ENCODE peak calls at places on chromosomes 1 and 21, in four cellular contexts. W is Peyer's patch; F is CD8-positive, alpha-beta memory T cell; I is CD8-positive, alpha-beta T cell. C is an unnamed sample. For H3K4me1, the result is how much of the 10 kb centered on the place peaks cover.

GRCh38 chr1:199029401-199029800 is 390.6 kb downstream of the PTPRC start:
- DNase-seq in F (no peak), I (no peak), W (no peak), C (no peak)

GRCh38 chr21:46195595-46196195 is 11.4 kb upstream of the SPATC1L start:
- DNase-seq in W (peak), I (peak), F (no peak), C (peak)

GRCh38 chr1:36154765-36155559 is 998 bp upstream of the MAP7D1 start:
- DNase-seq in I (no peak), W (no peak), F (no peak), C (no peak)

GRCh38 chr1:88341436-88341835 is 342.6 kb upstream of the PKN2 start:
- DNase-seq in W (no peak), F (no peak), I (no peak), C (no peak)

GRCh38 chr21:27818847-27819246 is 852.0 kb upstream of the ADAMTS5 start:
- DNase-seq in W (no peak), I (no peak), F (no peak), C (no peak)

GRCh38 chr21:26717146-26717739 is 128.0 kb downstream of the ADAMTS1 start:
- DNase-seq in W (no peak), I (no peak), F (no peak), C (no peak)

GRCh38 chr1:199545780-199546179 is 481.7 kb upstream of the NR5A2 start:
- DNase-seq in I (no peak), W (no peak), F (no peak), C (no peak)

GRCh38 chr21:38852278-38852677 is 46.5 kb downstream of the ETS2 start:
- DNase-seq in F (no peak), I (no peak), W (no peak), C (no peak)

GRCh38 chr1:12477936-12478611 is 139.9 kb downstream of the DHRS3 start:
- DNase-seq in I (peak), F (no peak), W (peak), C (peak)

GRCh38 chr1:45405636-45406035 is 65.4 kb upstream of the MUTYH start:
- DNase-seq in F (no peak), W (no peak), I (no peak), C (no peak)

GRCh38 chr1:56780128-56780750 is 39.0 kb downstream of the FYB2 start:
- DNase-seq in F (no peak), I (no peak), W (peak), C (no peak)

GRCh38 chr21:44482581-44483287 is 27.4 kb downstream of the LRRC3 start:
- DNase-seq in I (no peak), W (no peak), F (no peak), C (no peak)

GRCh38 chr1:220874201-220874655 is 5.0 kb upstream of the HLX start:
- DNase-seq in F (no peak), I (no peak), W (peak), C (no peak)

GRCh38 chr1:64823691-64824476 is 79.0 kb downstream of the RAVER2 start:
- DNase-seq in I (peak), F (peak), W (peak), C (peak)

GRCh38 chr1:101992816-101993575 is 3.7 kb downstream of the OLFM3 start:
- DNase-seq in W (no peak), F (no peak), I (no peak), C (no peak)

GRCh38 chr21:32001390-32001789 is 128.6 kb downstream of the HUNK start:
- DNase-seq in W (no peak), F (no peak), I (no peak), C (peak)

GRCh38 chr1:143574891-143575520 is 396.8 kb downstream of the FAM72C start:
- DNase-seq in F (no peak), W (no peak), I (no peak), C (no peak)
- H3K4me1 ChIP-seq in F (under half), W (under half), I (under half), C (under half)

GRCh38 chr1:48652334-48652733 is 124.4 kb downstream of the BEND5 start:
- DNase-seq in F (no peak), I (no peak), W (no peak), C (no peak)

GRCh38 chr1:48644950-48645605 is 131.6 kb downstream of the BEND5 start:
- DNase-seq in W (no peak), I (no peak), F (no peak), C (no peak)

GRCh38 chr1:48654606-48655210 is 122.0 kb downstream of the BEND5 start:
- DNase-seq in I (no peak), W (no peak), F (no peak), C (no peak)

GRCh38 chr1:48645883-48646282 is 130.8 kb downstream of the BEND5 start:
- DNase-seq in I (no peak), F (no peak), W (no peak), C (no peak)

DNA sequence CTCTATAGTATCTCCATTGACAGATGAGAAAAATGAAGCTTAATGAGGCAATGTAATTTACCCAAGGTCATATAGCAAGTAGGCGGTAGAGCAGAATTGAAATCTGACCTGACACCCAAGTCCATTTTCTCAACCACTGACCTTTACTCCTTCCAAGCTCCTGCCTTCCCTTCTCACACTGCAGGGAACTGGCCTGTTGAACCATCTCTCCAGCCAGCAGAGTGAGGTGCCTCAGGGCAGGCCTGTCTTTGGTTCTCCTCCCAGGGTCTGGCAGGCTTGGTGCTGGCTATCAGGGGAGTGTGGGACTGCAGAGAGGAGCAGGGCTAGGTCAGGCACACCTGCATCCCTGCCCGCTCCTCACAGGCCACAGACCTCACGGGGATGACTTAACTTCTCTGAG is 126.8 kb downstream of the BEND5 start:
- DNase-seq in I (no peak), W (no peak), F (no peak), C (no peak)
- H3K4me1 ChIP-seq in I (under half), W (under half), F (under half), C (under half)

GRCh38 chr1:42944207-42944928 is 14.3 kb downstream of the SLC2A1 start:
- DNase-seq in W (no peak), F (no peak), I (no peak), C (no peak)
- H3K4me1 ChIP-seq in W (under half), F (half or more), I (half or more), C (half or more)

GRCh38 chr1:153963030-153963849 is at the start of gene SLC39A1:
- DNase-seq in W (peak), F (peak), I (peak), C (peak)
- H3K4me1 ChIP-seq in W (under half), F (under half), I (half or more), C (under half)

DNA sequence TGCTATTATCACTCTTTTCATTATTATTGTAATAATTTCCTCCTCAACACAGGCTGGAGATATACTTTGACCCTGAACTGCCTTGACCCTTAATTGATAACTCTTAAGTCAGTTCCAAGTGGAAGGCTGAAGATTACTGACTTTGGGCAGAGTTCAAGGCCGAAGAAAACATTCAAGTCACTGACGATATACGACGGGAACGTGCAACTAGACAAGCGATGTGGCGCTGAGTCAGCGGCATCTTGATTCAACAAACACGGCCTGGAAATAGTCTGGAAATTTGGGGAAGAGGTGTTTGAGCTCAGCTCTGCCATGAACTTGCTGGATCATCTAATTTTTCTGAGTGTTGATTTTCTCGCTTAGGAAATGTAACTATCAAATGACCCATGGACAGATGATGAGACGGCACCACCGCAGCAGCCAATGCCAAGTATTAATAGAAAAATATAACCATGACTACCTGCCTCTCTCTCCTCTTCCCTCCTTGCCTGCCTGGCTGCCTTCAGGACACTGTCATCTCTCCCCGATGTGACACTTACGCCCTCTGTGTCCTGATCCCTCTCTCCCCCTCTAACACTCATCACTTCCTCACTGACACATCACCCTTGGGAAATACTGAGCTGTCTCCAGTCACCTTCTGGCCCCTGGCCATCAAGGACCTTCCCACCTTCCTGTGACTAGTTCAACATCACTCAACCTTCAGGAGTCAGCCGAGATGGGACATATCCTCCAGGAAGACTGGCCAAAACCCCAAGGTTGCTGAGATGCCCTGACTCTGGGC is 49.4 kb downstream of the TMCO4 start:
- DNase-seq in F (no peak), I (no peak), W (peak), C (no peak)
- H3K4me1 ChIP-seq in F (under half), I (under half), W (under half), C (under half)

GRCh38 chr1:231416896-231417295 is 5.2 kb downstream of the EGLN1 start:
- DNase-seq in I (no peak), W (no peak), F (no peak), C (no peak)
- H3K4me1 ChIP-seq in I (half or more), W (under half), F (half or more), C (half or more)

DNA sequence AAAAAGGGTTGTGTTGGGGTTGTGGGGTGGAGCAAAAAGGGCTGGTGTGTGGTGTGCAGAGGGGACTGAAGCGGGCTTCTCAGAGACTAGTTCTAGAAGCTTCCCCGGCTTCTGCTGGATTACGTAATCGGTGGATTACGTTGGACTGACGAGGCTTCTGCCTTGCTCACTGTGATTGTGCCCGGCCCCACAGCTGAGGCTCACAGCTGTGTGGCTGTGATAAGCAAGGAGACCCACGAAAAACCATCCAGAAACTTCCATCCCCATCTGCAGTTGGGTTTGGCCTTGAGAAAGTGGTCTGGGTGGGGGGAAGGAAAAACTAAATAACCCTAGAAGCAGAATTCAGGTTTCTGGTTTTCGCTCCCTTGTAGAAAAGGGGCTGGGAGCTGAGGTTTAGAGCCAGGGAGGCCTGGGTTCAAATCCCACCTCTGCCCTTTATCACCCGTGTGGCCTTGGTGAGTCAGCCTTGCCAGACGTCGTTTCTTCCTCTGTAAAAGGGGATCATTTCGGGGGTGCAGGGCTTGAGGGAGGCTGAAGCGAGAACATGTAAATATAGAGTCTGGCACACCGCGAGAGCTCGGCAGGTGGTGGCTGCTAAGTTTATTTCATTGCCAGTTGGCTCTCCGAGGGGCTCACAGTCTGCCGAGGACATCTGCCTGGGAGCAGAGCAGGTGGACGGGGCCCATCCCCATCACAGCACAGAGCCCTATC is 30.4 kb upstream of the DISP3 start:
- DNase-seq in W (no peak), F (no peak), I (no peak), C (no peak)
- H3K4me1 ChIP-seq in W (under half), F (under half), I (under half), C (under half)

GRCh38 chr1:219105893-219106292 is 67.8 kb upstream of the LYPLAL1 start:
- DNase-seq in F (no peak), I (no peak), W (no peak), C (no peak)

GRCh38 chr1:219114014-219114413 is 59.7 kb upstream of the LYPLAL1 start:
- DNase-seq in F (no peak), I (no peak), W (no peak), C (no peak)

GRCh38 chr1:219113261-219113660 is 60.4 kb upstream of the LYPLAL1 start:
- DNase-seq in I (no peak), F (no peak), W (no peak), C (no peak)

GRCh38 chr1:219109424-219110018 is 64.2 kb upstream of the LYPLAL1 start:
- DNase-seq in I (no peak), W (no peak), F (no peak), C (no peak)
- H3K4me1 ChIP-seq in I (under half), W (under half), F (under half), C (under half)

C was measured in upper lobe of right lung.